ENCODE peak calls at places on chromosome 3, in four cellular contexts. X is HepG2, K is GM12878, R is WTC11. H is an unnamed sample.

GRCh38 chr3:43349759-43350158 is 63.4 kb downstream of the SNRK start:
- DNase-seq in X (no peak), K (no peak), R (no peak), H (no peak)

GRCh38 chr3:52277071-52277964 is 1.1 kb downstream of the WDR82 start:
- DNase-seq in X (peak; percentile 55), K (no peak), R (peak; percentile 37), H (peak; percentile 71)

GRCh38 chr3:58562498-58562897 is 14.7 kb downstream of the FAM107A start:
- DNase-seq in X (no peak), K (no peak), R (no peak), H (no peak)

GRCh38 chr3:140433431-140433830 is 244.4 kb upstream of the TRIM42 start:
- DNase-seq in X (no peak), K (no peak), R (no peak), H (no peak)

GRCh38 chr3:150330174-150330573 is 77.9 kb upstream of the TSC22D2 start:
- DNase-seq in X (no peak), K (no peak), R (no peak), H (no peak)

GRCh38 chr3:21962456-21962855 is 211.4 kb upstream of the ZNF385D start:
- DNase-seq in X (no peak), K (no peak), R (no peak), H (no peak)

GRCh38 chr3:11661827-11662226 is 18.1 kb upstream of the VGLL4 start:
- DNase-seq in X (no peak), K (no peak), R (no peak), H (peak; percentile 39)

GRCh38 chr3:189569473-189569872 is 61.7 kb upstream of the TP63 start:
- DNase-seq in X (no peak), K (no peak), R (no peak), H (no peak)

GRCh38 chr3:188154758-188155574 is 1.0 kb downstream of the LPP start:
- DNase-seq in X (no peak), K (no peak), R (no peak), H (no peak)

GRCh38 chr3:28576590-28577220 is 228.1 kb upstream of the AZI2 start:
- DNase-seq in X (no peak), K (no peak), R (no peak), H (no peak)

GRCh38 chr3:170307998-170308398 is 49.5 kb upstream of the SKIL start:
- DNase-seq in X (peak; percentile 24), K (no peak), R (no peak), H (no peak)

GRCh38 chr3:149468504-149469212 is 5.8 kb upstream of the TM4SF4 start:
- DNase-seq in X (peak; percentile 35), K (peak; percentile 51), R (no peak), H (no peak)

GRCh38 chr3:15438988-15439387 is 11.6 kb downstream of the EAF1 start:
- DNase-seq in X (no peak), K (no peak), R (no peak), H (no peak)

GRCh38 chr3:41808618-41809017 is 153.3 kb downstream of the ULK4 start:
- DNase-seq in X (no peak), K (no peak), R (no peak), H (no peak)

GRCh38 chr3:87261925-87262324 is 14.5 kb downstream of the POU1F1 start:
- DNase-seq in X (no peak), K (no peak), R (no peak), H (no peak)

GRCh38 chr3:131036200-131036816 is 9.6 kb downstream of the NEK11 start:
- DNase-seq in X (no peak), K (no peak), R (no peak), H (no peak)

GRCh38 chr3:8532251-8532831 is 30.7 kb downstream of the LMCD1 start:
- DNase-seq in X (no peak), K (no peak), R (no peak), H (no peak)

GRCh38 chr3:72245183-72245811 is 460.3 kb upstream of the PROK2 start:
- DNase-seq in X (no peak), K (no peak), R (no peak), H (no peak)

GRCh38 chr3:193805448-193805847 is 212.4 kb downstream of the OPA1 start:
- DNase-seq in X (peak; percentile 63), K (no peak), R (no peak), H (no peak)

GRCh38 chr3:106338582-106339219 is 469.9 kb upstream of the CBLB start:
- DNase-seq in X (no peak), K (no peak), R (no peak), H (no peak)

GRCh38 chr3:66380200-66380932 is 120.5 kb downstream of the LRIG1 start:
- DNase-seq in X (no peak), K (no peak), R (no peak), H (no peak)

GRCh38 chr3:151283907-151284461 is 5.6 kb upstream of the P2RY14 start:
- DNase-seq in X (peak; percentile 84), K (no peak), R (no peak), H (no peak)

GRCh38 chr3:54772046-54772445 is 155.8 kb downstream of the LRTM1 start:
- DNase-seq in X (no peak), K (no peak), R (no peak), H (no peak)

GRCh38 chr3:13244695-13245449 is 171.6 kb upstream of the IQSEC1 start:
- DNase-seq in X (no peak), K (no peak), R (no peak), H (no peak)

GRCh38 chr3:105829229-105829628 is 39.6 kb downstream of the CBLB start:
- DNase-seq in X (no peak), K (no peak), R (no peak), H (no peak)

GRCh38 chr3:146160233-146160963 is 586 bp downstream of the PLOD2 start:
- DNase-seq in X (peak; percentile 71), K (no peak), R (peak; percentile 75), H (no peak)

GRCh38 chr3:16066975-16067374 is 107.5 kb upstream of the GALNT15 start:
- DNase-seq in X (no peak), K (no peak), R (no peak), H (no peak)

GRCh38 chr3:181906338-181906737 is 194.6 kb downstream of the SOX2 start:
- DNase-seq in X (no peak), K (no peak), R (no peak), H (no peak)

GRCh38 chr3:64687781-64688515 is at the start of gene ADAMTS9:
- DNase-seq in X (no peak), K (no peak), R (peak; percentile 77), H (no peak)
- TF ChIP-seq NR2C2 in X (no peak), K (no peak), R (no peak), H (no peak)

GRCh38 chr3:156665296-156665695 is 9.1 kb upstream of the TIPARP start:
- DNase-seq in X (no peak), K (no peak), R (no peak), H (no peak)
- TF ChIP-seq NR2C2 in X (no peak), K (no peak), R (no peak), H (no peak)

DNA sequence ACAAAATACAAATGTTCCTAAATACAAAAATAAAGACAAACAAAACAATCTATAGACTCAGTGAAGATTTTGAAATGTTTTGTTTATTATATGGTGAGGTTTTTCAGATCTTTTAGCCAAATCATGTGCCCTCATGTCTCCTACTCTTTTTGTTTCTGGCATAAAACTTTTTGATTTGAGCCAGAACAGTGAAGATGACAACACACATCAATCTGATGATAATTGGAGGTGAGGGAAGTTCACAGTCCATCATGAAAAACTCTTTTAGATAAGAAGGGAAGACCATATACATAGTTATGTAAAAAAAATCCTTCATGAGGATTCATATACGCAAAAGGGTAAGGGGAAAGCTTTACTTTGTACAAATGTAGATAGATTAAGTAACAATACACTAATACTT is 75.1 kb upstream of the OSBPL11 start:
- DNase-seq in X (no peak), K (no peak), R (no peak), H (no peak)
- TF ChIP-seq NR2C2 in X (no peak), K (no peak), R (no peak), H (no peak)

GRCh38 chr3:48503406-48504050 is 446 bp downstream of the SHISA5 start:
- DNase-seq in X (no peak), K (no peak), R (peak; percentile 57), H (peak; percentile 51)

GRCh38 chr3:48504051-48504946 is at the start of gene SHISA5:
- DNase-seq in X (no peak), K (no peak), R (peak; percentile 68), H (peak; percentile 62)

GRCh38 chr3:48507256-48508061 is 3.5 kb upstream of the SHISA5 start:
- DNase-seq in X (peak; percentile 74), K (no peak), R (peak; percentile 84), H (peak; percentile 65)

GRCh38 chr3:48502728-48503168 is 1.2 kb downstream of the SHISA5 start:
- DNase-seq in X (no peak), K (no peak), R (no peak), H (no peak)

DNA sequence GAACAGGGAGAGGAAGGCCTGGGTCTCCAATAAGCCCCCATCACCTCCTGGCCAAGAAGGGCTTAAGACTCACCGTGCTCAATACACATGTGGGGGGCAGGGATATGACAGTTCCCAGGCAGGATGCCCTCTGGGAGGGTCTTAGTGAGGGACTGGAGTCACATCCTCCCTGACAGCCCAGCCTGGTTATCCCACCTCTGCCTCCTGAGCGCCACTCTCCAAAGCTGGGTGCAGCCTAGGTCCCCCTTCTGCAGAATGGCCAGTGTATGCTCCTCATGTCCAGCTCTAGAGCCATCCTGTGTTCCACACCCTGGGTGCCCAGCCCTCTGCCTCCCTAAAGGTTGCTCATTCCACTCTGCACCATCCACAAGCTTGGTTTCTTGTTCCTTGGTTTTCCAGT is 1.2 kb upstream of the SHISA5 start:
- DNase-seq in X (no peak), K (no peak), R (no peak), H (no peak)
- TF ChIP-seq NR2C2 in X (no peak), K (no peak), R (no peak), H (no peak)

GRCh38 chr3:33860355-33861047 is 62.1 kb downstream of the PDCD6IP start:
- DNase-seq in X (no peak), K (no peak), R (no peak), H (no peak)

GRCh38 chr3:33855884-33856546 is 57.6 kb downstream of the PDCD6IP start:
- DNase-seq in X (no peak), K (no peak), R (no peak), H (no peak)

GRCh38 chr3:33858131-33858530 is 59.7 kb downstream of the PDCD6IP start:
- DNase-seq in X (no peak), K (no peak), R (no peak), H (no peak)
- TF ChIP-seq NR2C2 in X (no peak), K (no peak), R (no peak), H (no peak)